ENCODE peak calls at places on chromosomes 4 and X, in seven cellular contexts. U is H9, L is neuronal stem cell, W is mesendoderm, Z is IMR-90, M is H1, E is trophoblast cell. B is an unnamed sample.

GRCh38 chrX:68685722-68686683 is 38.5 kb downstream of the STARD8 start:
- DNase-seq in Z (peak), L (no peak), W (peak), E (peak), M (no peak), U (peak), B (peak)

GRCh38 chr4:67083496-67083895 is 461.8 kb downstream of the CENPC start:
- DNase-seq in L (no peak), M (no peak), E (no peak), Z (no peak), W (no peak), U (no peak), B (no peak)

GRCh38 chrX:121260568-121261240 is 213.3 kb downstream of the GLUD2 start:
- DNase-seq in W (peak), M (no peak), L (peak), U (no peak), E (peak), Z (no peak), B (no peak)

GRCh38 chrX:1307626-1308340 is 28.8 kb upstream of the IL3RA start:
- DNase-seq in L (no peak), Z (no peak), U (no peak), M (no peak), E (no peak), W (no peak), B (no peak)

GRCh38 chr4:3283483-3283882 is 9.3 kb upstream of the RGS12 start:
- DNase-seq in Z (no peak), L (no peak), E (no peak), M (no peak), U (no peak), W (no peak), B (no peak)

GRCh38 chrX:105098201-105098600 is 122.3 kb downstream of the TEX13A start:
- DNase-seq in L (no peak), E (peak), Z (no peak), U (no peak), W (no peak), M (no peak), B (no peak)

GRCh38 chrX:96685205-96686099 is 810 bp downstream of the DIAPH2 start:
- DNase-seq in L (no peak), E (peak), M (no peak), W (peak), Z (peak), U (peak), B (peak)

GRCh38 chrX:39736219-39737211 is 361.2 kb downstream of the BCOR start:
- DNase-seq in U (no peak), M (no peak), L (no peak), W (no peak), Z (peak), E (no peak), B (peak)

GRCh38 chrX:29090811-29091210 is 503.6 kb downstream of the IL1RAPL1 start:
- DNase-seq in W (peak), E (no peak), U (no peak), L (no peak), Z (peak), M (no peak), B (peak)

GRCh38 chr4:90030953-90031352 is 96.2 kb upstream of the CCSER1 start:
- DNase-seq in E (peak), W (peak), M (peak), U (peak), Z (no peak), L (no peak), B (no peak)

GRCh38 chr4:181138116-181138515 is 1105.1 kb upstream of the TENM3 start:
- DNase-seq in Z (no peak), W (no peak), E (no peak), U (no peak), M (no peak), L (no peak), B (no peak)

GRCh38 chr4:183846951-183847350 is 58.2 kb upstream of the STOX2 start:
- DNase-seq in U (no peak), M (no peak), E (no peak), Z (no peak), W (no peak), L (no peak), B (no peak)
- H3K18ac ChIP-seq in U (no peak), M (no peak), E (no peak), Z (no peak), W (no peak), L (no peak), B (no peak)

DNA sequence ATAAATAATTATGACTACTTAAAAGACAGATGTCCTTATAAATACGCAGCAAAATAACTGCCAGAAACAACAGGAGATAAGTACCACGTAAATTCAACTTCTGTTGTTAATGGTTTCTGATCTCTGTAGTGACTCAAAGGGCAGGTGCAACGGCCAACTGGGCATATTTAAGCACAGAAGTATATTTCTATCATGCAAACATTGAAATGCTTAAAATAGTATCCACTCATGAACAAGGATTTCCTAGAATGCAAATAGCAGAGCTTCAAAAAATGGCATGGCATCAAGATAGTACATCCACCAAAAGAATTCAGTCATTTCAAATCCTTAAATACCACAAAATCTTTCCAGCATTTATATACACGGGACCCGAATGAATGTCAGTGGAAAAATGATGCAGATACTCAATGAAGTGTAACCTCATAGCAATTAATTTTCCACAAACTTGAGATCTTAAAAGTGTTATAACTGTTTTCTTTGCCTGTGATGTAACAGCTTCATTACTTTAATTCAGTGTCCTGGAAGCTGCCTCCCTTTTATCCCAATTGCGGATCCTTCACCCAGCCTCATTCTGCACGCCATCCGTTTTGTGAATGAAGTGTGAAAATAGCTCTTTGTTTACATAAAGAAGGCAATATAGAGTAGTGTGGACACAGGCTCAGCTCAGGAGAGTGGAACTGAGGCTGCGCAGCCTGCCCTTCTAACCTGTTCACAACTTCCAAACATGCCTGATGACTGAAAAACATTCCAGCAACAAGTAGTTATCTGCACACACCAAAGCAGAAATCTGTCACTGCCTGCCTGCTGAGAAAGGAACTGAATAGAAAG is 10.1 kb downstream of the PDGFC start:
- DNase-seq in W (no peak), M (no peak), U (no peak), L (no peak), E (peak), Z (no peak), B (peak)
- H3K18ac ChIP-seq in W (no peak), M (no peak), U (no peak), L (no peak), E (no peak), Z (peak), B (no peak)

GRCh38 chr4:146585761-146586333 is 52.8 kb upstream of the POU4F2 start:
- DNase-seq in Z (peak), W (no peak), E (peak), M (no peak), L (no peak), U (no peak), B (peak)

GRCh38 chr4:146577111-146577510 is 55.4 kb upstream of the SLC10A7 start:
- DNase-seq in U (no peak), M (no peak), W (no peak), L (no peak), E (no peak), Z (peak), B (no peak)

GRCh38 chr4:146582864-146583263 is 55.8 kb upstream of the POU4F2 start:
- DNase-seq in E (peak), W (peak), L (no peak), U (no peak), Z (no peak), M (no peak), B (no peak)
- H3K18ac ChIP-seq in E (no peak), W (no peak), L (no peak), U (no peak), Z (no peak), M (no peak), B (no peak)

GRCh38 chr4:107027379-107027778 is 8.7 kb downstream of the DKK2 start:
- DNase-seq in W (no peak), M (no peak), U (no peak), Z (no peak), L (no peak), E (no peak), B (no peak)
- H3K18ac ChIP-seq in W (no peak), M (no peak), U (no peak), Z (no peak), L (no peak), E (no peak), B (no peak)